ENCODE peak calls at places on chromosomes 12 and 14, in five cellular contexts. A is choroid plexus epithelial cell, K is Right ventricle myocardium inferior, H is RPMI7951, G is NCI-H510A treated with DMSO at 0.1 percent for 48 hours. D is an unnamed sample.

GRCh38 chr12:26938660-26939185 is 453 bp downstream of the FGFR1OP2 start:
- DNase-seq in A (no peak), K (no peak), H (no peak), G (peak; percentile 71), D (no peak)

GRCh38 chr14:21233457-21234076 is 35.7 kb downstream of the HNRNPC start:
- DNase-seq in A (peak; percentile 42), K (no peak), H (no peak), G (no peak), D (no peak)

GRCh38 chr12:111330800-111331752 is 37.8 kb downstream of the PHETA1 start:
- DNase-seq in A (peak; percentile 76), K (no peak), H (peak; percentile 64), G (peak; percentile 28), D (peak; percentile 66)

GRCh38 chr14:23675906-23676305 is 39.7 kb downstream of the DHRS2 start:
- DNase-seq in A (no peak), K (no peak), H (no peak), G (no peak), D (no peak)

GRCh38 chr14:105309371-105309770 is 5.2 kb upstream of the PACS2 start:
- DNase-seq in A (no peak), K (no peak), H (no peak), G (no peak), D (no peak)

GRCh38 chr12:117427176-117427575 is 65.8 kb upstream of the NOS1 start:
- DNase-seq in A (no peak), K (no peak), H (no peak), G (no peak), D (no peak)

GRCh38 chr12:21346542-21347205 is 12.0 kb upstream of the SLCO1A2 start:
- DNase-seq in A (no peak), K (no peak), H (no peak), G (no peak), D (no peak)

GRCh38 chr14:30994681-30995620 is 30.5 kb upstream of the AP4S1 start:
- DNase-seq in A (peak; percentile 28), K (no peak), H (peak; percentile 8), G (no peak), D (peak; percentile 67)

GRCh38 chr12:132955094-132955932 is 793 bp downstream of the ZNF605 start:
- DNase-seq in A (peak; percentile 78), K (no peak), H (peak; percentile 40), G (peak; percentile 41), D (peak; percentile 37)

GRCh38 chr12:117134059-117134458 is 34.8 kb upstream of the TESC start:
- DNase-seq in A (no peak), K (no peak), H (peak; percentile 77), G (no peak), D (no peak)

GRCh38 chr12:24561411-24561871 is 387.5 kb downstream of the BCAT1 start:
- DNase-seq in A (peak; percentile 45), K (no peak), H (peak; percentile 15), G (no peak), D (peak; percentile 72)

GRCh38 chr14:58904771-58905170 is 267.0 kb downstream of the DACT1 start:
- DNase-seq in A (no peak), K (no peak), H (peak; percentile 92), G (no peak), D (peak; percentile 82)

D was measured in M059J.